ENCODE peak calls at places on chromosomes 12 and 14, in ten cellular contexts. Z, G, J, O, I, U, F, M, S and N are unnamed samples.

GRCh38 chr12:2801044-2801783 is 6.4 kb downstream of the FKBP4 start:
- DNase-seq in I (no peak), S (peak), F (no peak), O (no peak), M (no peak), G (no peak), Z (no peak), U (no peak), J (no peak), N (no peak)

GRCh38 chr12:51950682-51951198 is 759 bp upstream of the ACVR1B start:
- DNase-seq in M (no peak), Z (no peak), I (no peak), O (no peak), U (no peak), J (no peak), G (no peak), F (no peak), S (no peak), N (no peak)

GRCh38 chr14:64673748-64674147 is 30.5 kb upstream of the PLEKHG3 start:
- DNase-seq in J (no peak), U (no peak), I (peak), G (no peak), F (peak), M (no peak), O (no peak), Z (no peak), S (no peak), N (peak)

GRCh38 chr12:53098982-53099651 is 1.6 kb downstream of the IGFBP6 start:
- DNase-seq in Z (peak), G (peak), O (peak), I (peak), M (peak), S (peak), J (peak), F (peak), U (peak), N (peak)

GRCh38 chr14:69708586-69709169 is 58.3 kb upstream of the SRSF5 start:
- DNase-seq in Z (no peak), I (peak), U (peak), F (peak), G (peak), J (peak), M (no peak), O (peak), S (no peak), N (peak)

GRCh38 chr14:74619672-74620131 is 7.7 kb upstream of the LTBP2 start:
- DNase-seq in O (peak), S (peak), M (peak), F (no peak), J (peak), Z (peak), I (peak), U (no peak), G (peak), N (peak)

GRCh38 chr12:4210158-4210557 is 63.4 kb upstream of the CCND2 start:
- DNase-seq in O (no peak), Z (no peak), I (no peak), S (no peak), U (no peak), F (no peak), G (no peak), J (no peak), M (peak), N (no peak)

GRCh38 chr14:88798161-88798560 is 5.4 kb upstream of the EML5 start:
- DNase-seq in Z (no peak), U (no peak), G (no peak), J (no peak), M (no peak), F (no peak), O (no peak), I (no peak), S (no peak), N (no peak)

GRCh38 chr12:54411398-54412241 is 7.4 kb downstream of the ITGA5 start:
- DNase-seq in F (peak), I (peak), Z (peak), U (no peak), O (no peak), J (peak), S (peak), G (peak), M (peak), N (peak)

GRCh38 chr12:4388662-4389061 is 9.2 kb upstream of the FGF23 start:
- DNase-seq in I (no peak), S (no peak), G (no peak), M (no peak), U (no peak), Z (no peak), J (no peak), O (no peak), F (no peak), N (no peak)

GRCh38 chr12:93918900-93919299 is 229.5 kb upstream of the PLXNC1 start:
- DNase-seq in F (no peak), S (no peak), G (no peak), Z (no peak), I (no peak), M (no peak), U (no peak), O (no peak), J (no peak), N (no peak)

GRCh38 chr14:44912041-44912869 is 49.5 kb downstream of the KLHL28 start:
- DNase-seq in G (no peak), I (no peak), O (no peak), S (no peak), F (no peak), M (peak), J (no peak), Z (no peak), U (no peak), N (no peak)

GRCh38 chr14:59511916-59512530 is 27.7 kb downstream of the JKAMP start:
- DNase-seq in S (no peak), F (peak), I (no peak), O (peak), U (peak), J (peak), G (peak), M (peak), Z (no peak), N (peak)

DNA sequence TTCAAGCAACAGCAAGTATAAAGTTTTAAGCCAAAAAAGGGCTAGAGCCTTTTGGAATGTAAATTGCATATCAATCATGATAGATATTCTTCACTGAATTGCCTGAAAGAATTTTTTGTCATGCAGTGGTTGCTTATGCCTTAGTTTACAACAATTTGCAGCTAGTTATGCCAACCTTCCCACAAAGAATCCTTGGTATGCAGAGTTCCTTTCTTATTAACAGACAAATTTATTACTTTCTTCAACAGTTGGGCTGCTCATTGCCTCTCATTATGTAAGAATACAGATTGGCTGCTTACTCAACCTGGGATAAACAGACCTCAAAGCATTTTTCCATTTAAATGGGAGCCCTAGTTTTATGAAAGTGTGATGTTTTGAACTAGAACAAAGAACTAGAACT is 129.2 kb upstream of the PPFIA2 start:
- DNase-seq in I (no peak), M (peak), O (no peak), F (no peak), G (no peak), Z (no peak), J (peak), U (no peak), S (no peak), N (no peak)
- TF ChIP-seq CTCF in I (no peak), M (no peak), O (no peak), F (no peak), G (no peak), Z (no peak), J (no peak), U (no peak), S (no peak), N (no peak)

GRCh38 chr14:68408680-68409079 is 384.2 kb downstream of the ZFP36L1 start:
- DNase-seq in G (peak), F (peak), Z (no peak), M (peak), J (peak), O (no peak), I (peak), U (no peak), S (no peak), N (no peak)
- TF ChIP-seq CTCF in G (peak), F (no peak), Z (no peak), M (peak), J (peak), O (no peak), I (no peak), U (no peak), S (no peak), N (no peak)

DNA sequence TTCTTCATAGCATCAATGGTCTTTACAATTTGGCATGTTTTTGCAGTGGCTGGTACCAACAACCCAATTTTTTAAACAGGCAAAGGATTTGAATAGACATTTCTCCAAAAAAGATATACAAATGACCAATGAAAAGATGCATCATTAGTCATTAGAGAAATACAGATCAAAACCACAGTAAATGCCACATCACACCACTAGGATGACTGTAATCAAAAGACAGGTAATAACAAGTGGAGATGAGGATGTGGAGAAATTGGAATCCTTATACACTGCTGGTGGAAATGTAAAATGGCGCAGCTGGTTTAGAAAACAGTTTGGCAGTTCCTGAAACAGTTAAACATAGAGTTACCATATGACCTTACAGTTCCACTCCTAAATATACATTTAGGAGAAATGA is 55.4 kb downstream of the TGFB3 start:
- DNase-seq in Z (no peak), G (peak), O (no peak), M (no peak), U (no peak), S (no peak), F (no peak), I (peak), J (no peak), N (no peak)
- TF ChIP-seq CTCF in Z (no peak), G (peak), O (no peak), M (no peak), U (no peak), S (no peak), F (no peak), I (peak), J (no peak), N (no peak)

GRCh38 chr12:76738824-76739579 is 24.9 kb upstream of the ZDHHC17 start:
- DNase-seq in S (no peak), F (no peak), J (no peak), I (no peak), Z (no peak), M (no peak), O (no peak), G (no peak), U (no peak), N (no peak)
- TF ChIP-seq CTCF in S (no peak), F (no peak), J (no peak), I (no peak), Z (no peak), M (no peak), O (no peak), G (no peak), U (no peak), N (no peak)

DNA sequence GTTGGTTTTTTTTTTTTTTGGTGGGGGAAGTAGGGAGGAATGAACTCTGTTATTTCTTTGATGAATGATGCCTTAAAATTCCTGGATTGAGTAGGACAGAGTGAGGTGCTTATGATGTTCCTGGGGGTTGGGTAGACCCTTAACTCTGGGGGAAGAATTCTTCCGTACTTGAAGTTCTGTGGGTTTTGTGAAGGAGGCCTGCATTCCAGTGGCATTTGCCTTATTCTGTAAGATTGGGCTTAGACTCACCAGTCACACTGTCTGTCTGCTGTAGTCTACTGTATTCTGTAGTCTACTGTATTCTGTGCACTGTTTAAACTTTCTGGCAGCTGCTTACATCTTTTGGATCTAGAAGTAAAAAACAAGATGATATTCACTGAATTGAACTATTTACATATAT is 42.5 kb upstream of the TPH2 start:
- DNase-seq in S (no peak), O (no peak), Z (no peak), M (no peak), F (no peak), U (no peak), J (no peak), G (no peak), I (no peak), N (no peak)
- TF ChIP-seq CTCF in S (no peak), O (no peak), Z (no peak), M (no peak), F (no peak), U (no peak), J (no peak), G (no peak), I (no peak), N (no peak)